ENCODE peak calls at places on chromosome 10, in six cellular contexts. F is suprapubic skin, C is GM23338, G is spleen, P is HCT116, B is endothelial cell of umbilical vein. K is an unnamed sample.

GRCh38 chr10:4022473-4022872 is 237.5 kb upstream of the KLF6 start:
- DNase-seq in G (no peak), B (no peak), P (no peak), F (no peak), C (no peak), K (no peak)

GRCh38 chr10:131264110-131264788 is 47.3 kb downstream of the TCERG1L start:
- DNase-seq in F (no peak), B (no peak), C (no peak), G (peak), P (no peak), K (no peak)

GRCh38 chr10:129690248-129691070 is 223.4 kb downstream of the MGMT start:
- DNase-seq in C (no peak), F (no peak), G (no peak), P (no peak), B (no peak), K (no peak)

GRCh38 chr10:124994573-124995473 is 52.9 kb downstream of the ZRANB1 start:
- DNase-seq in P (no peak), G (peak), B (no peak), F (peak), C (no peak), K (no peak)

GRCh38 chr10:86946215-86947170 is 10.9 kb downstream of the MMRN2 start:
- DNase-seq in B (no peak), P (no peak), C (no peak), F (peak), G (no peak), K (peak)

GRCh38 chr10:9668411-9668810 is 1349.3 kb upstream of the CELF2 start:
- DNase-seq in B (no peak), F (no peak), C (no peak), P (no peak), G (no peak), K (no peak)

GRCh38 chr10:47402681-47403301 is 18.7 kb upstream of the ZNF488 start:
- DNase-seq in P (peak), C (peak), F (peak), G (peak), B (peak), K (peak)

GRCh38 chr10:116815641-116816415 is 33.5 kb upstream of the ENO4 start:
- DNase-seq in P (no peak), C (no peak), G (no peak), F (no peak), B (no peak), K (no peak)

GRCh38 chr10:124671486-124672075 is 72.6 kb downstream of the FAM53B start:
- DNase-seq in C (peak), B (no peak), F (peak), P (peak), G (peak), K (no peak)

GRCh38 chr10:35896011-35896410 is 253.9 kb upstream of the FZD8 start:
- DNase-seq in C (no peak), F (no peak), B (no peak), G (no peak), P (no peak), K (no peak)

GRCh38 chr10:106563384-106563783 is 601.1 kb downstream of the SORCS1 start:
- DNase-seq in P (no peak), G (no peak), C (peak), B (no peak), F (no peak), K (no peak)

GRCh38 chr10:79448732-79449049 is 3.3 kb upstream of the ZCCHC24 start:
- DNase-seq in G (no peak), F (no peak), P (no peak), B (no peak), C (no peak), K (no peak)

GRCh38 chr10:127299956-127300689 is 103.7 kb upstream of the INSYN2A start:
- DNase-seq in B (no peak), F (no peak), G (no peak), C (no peak), P (no peak), K (peak)

GRCh38 chr10:127303105-127303504 is 106.7 kb upstream of the INSYN2A start:
- DNase-seq in G (no peak), B (no peak), C (peak), F (no peak), P (no peak), K (no peak)

GRCh38 chr10:127298396-127298795 is 102.0 kb upstream of the INSYN2A start:
- DNase-seq in F (no peak), G (no peak), P (no peak), C (no peak), B (no peak), K (no peak)

GRCh38 chr10:127302343-127302742 is 106.0 kb upstream of the INSYN2A start:
- DNase-seq in G (no peak), P (no peak), C (no peak), F (no peak), B (no peak), K (no peak)

GRCh38 chr10:127300868-127301321 is 104.5 kb upstream of the INSYN2A start:
- DNase-seq in B (no peak), P (no peak), C (no peak), G (no peak), F (no peak), K (peak)
- TF ChIP-seq POLR2AphosphoS5 in B (no peak), P (no peak), C (no peak), G (no peak), F (no peak), K (no peak)

GRCh38 chr10:46094197-46094500 is 48.1 kb upstream of the MSMB start:
- DNase-seq in P (no peak), G (no peak), C (no peak), F (no peak), B (no peak), K (no peak)

GRCh38 chr10:46090258-46090812 is 44.3 kb upstream of the MSMB start:
- DNase-seq in B (no peak), F (no peak), G (no peak), P (no peak), C (no peak), K (no peak)

GRCh38 chr10:46091080-46091833 is 45.2 kb upstream of the MSMB start:
- DNase-seq in B (no peak), G (peak), P (no peak), F (no peak), C (no peak), K (no peak)

GRCh38 chr10:46091834-46092522 is 45.9 kb upstream of the MSMB start:
- DNase-seq in C (no peak), G (peak), P (no peak), B (no peak), F (no peak), K (no peak)

GRCh38 chr10:46092523-46093195 is 46.6 kb upstream of the MSMB start:
- DNase-seq in G (no peak), P (no peak), B (no peak), F (no peak), C (no peak), K (no peak)
- TF ChIP-seq POLR2AphosphoS5 in G (no peak), P (no peak), B (no peak), F (no peak), C (no peak), K (no peak)

GRCh38 chr10:70269741-70270140 is 14.1 kb downstream of the NPFFR1 start:
- DNase-seq in G (no peak), C (no peak), B (no peak), P (no peak), F (no peak), K (no peak)

GRCh38 chr10:70271996-70272924 is 11.5 kb downstream of the NPFFR1 start:
- DNase-seq in F (peak), P (no peak), B (no peak), C (no peak), G (no peak), K (no peak)

GRCh38 chr10:70270952-70271351 is 12.9 kb downstream of the NPFFR1 start:
- DNase-seq in C (no peak), B (no peak), F (peak), G (no peak), P (no peak), K (no peak)

GRCh38 chr10:70274643-70275042 is 9.2 kb downstream of the NPFFR1 start:
- DNase-seq in G (no peak), F (peak), P (no peak), C (no peak), B (no peak), K (no peak)

DNA sequence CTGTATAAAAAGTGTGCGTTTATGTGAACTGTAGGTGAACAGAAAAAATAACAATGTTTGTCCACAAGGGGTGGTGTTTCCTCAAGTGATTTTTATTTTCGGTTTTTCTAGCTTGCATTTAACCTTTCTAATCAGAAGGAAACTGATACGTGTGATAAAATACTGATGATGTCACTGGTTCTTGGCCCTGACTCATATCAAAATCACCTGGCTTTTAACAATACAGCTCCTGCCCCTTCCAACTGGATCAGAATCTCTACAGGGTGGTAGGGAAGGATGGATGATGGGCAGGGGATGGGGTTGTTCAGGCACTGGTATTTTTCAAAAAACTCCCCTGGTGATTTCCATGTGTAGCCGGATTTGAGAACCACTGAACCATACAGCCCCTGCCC is 10.9 kb downstream of the NPFFR1 start:
- DNase-seq in B (peak), G (no peak), P (no peak), C (no peak), F (peak), K (no peak)
- TF ChIP-seq POLR2AphosphoS5 in B (no peak), G (no peak), P (no peak), C (no peak), F (no peak), K (no peak)

GRCh38 chr10:5945561-5946418 is 31.6 kb downstream of the IL15RA start:
- DNase-seq in G (peak), F (peak), B (peak), C (peak), P (no peak), K (peak)
- TF ChIP-seq POLR2AphosphoS5 in G (peak), F (no peak), B (peak), C (no peak), P (no peak), K (no peak)

GRCh38 chr10:18196806-18197550 is 56.8 kb downstream of the CACNB2 start:
- DNase-seq in B (no peak), C (no peak), G (no peak), P (no peak), F (no peak), K (no peak)
- TF ChIP-seq POLR2AphosphoS5 in B (no peak), C (no peak), G (no peak), P (no peak), F (no peak), K (peak)

GRCh38 chr10:98467506-98468318 is 21.0 kb upstream of the HPS1 start:
- DNase-seq in F (peak), B (peak), C (peak), G (peak), P (peak), K (peak)
- TF ChIP-seq POLR2AphosphoS5 in F (no peak), B (no peak), C (no peak), G (no peak), P (no peak), K (no peak)

DNA sequence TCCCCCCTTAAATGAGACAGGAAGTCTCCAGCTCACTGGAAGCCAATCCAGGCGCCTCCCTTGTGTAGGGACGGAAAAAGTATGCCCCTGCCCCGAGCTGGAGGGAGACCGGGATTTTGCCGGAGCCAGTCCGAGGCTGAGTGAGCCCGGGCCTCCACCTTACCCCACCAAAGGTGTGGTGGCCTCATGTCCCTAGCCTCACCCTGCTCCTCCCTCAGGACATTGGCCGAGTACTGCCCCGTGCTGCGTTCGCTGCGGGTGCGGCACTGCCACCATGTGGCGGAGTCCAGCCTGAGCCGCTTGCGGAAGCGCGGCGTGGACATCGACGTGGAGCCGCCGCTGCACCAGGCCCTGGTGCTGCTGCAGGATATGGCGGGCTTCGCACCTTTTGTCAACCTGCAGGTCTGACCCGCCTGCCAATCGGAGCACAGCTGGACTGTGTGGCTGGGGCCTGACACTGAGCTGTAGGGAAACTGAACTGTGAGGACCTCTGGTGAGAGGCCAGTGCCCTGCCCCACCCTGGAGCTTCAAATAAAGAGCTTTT is 2.0 kb downstream of the FBXL15 start:
- DNase-seq in F (peak), C (peak), B (peak), P (peak), G (peak), K (peak)
- TF ChIP-seq POLR2AphosphoS5 in F (no peak), C (peak), B (peak), P (peak), G (peak), K (peak)

GRCh38 chr10:91163269-91163708 is 57.2 kb upstream of the PCGF5 start:
- DNase-seq in F (peak), P (peak), G (peak), C (peak), B (peak), K (peak)

GRCh38 chr10:91162050-91162494 is 58.4 kb upstream of the PCGF5 start:
- DNase-seq in F (no peak), G (no peak), B (no peak), P (no peak), C (no peak), K (no peak)

GRCh38 chr10:91163709-91164474 is 56.6 kb upstream of the PCGF5 start:
- DNase-seq in B (peak), G (peak), C (peak), P (peak), F (peak), K (peak)

GRCh38 chr10:91164520-91165065 is 55.9 kb upstream of the PCGF5 start:
- DNase-seq in C (no peak), P (no peak), B (no peak), F (no peak), G (no peak), K (no peak)

GRCh38 chr10:91162495-91163268 is 57.8 kb upstream of the PCGF5 start:
- DNase-seq in P (no peak), C (peak), F (peak), B (peak), G (peak), K (peak)
- TF ChIP-seq POLR2AphosphoS5 in P (no peak), C (no peak), F (no peak), B (peak), G (peak), K (no peak)

GRCh38 chr10:95431900-95432342 is 129.2 kb downstream of the SORBS1 start:
- DNase-seq in B (no peak), C (no peak), G (no peak), P (no peak), F (no peak), K (no peak)
- TF ChIP-seq POLR2AphosphoS5 in B (no peak), C (no peak), G (no peak), P (no peak), F (no peak), K (no peak)

GRCh38 chr10:93468532-93469213 is 13.5 kb downstream of the MYOF start:
- DNase-seq in B (peak), G (no peak), P (peak), C (no peak), F (no peak), K (no peak)
- TF ChIP-seq POLR2AphosphoS5 in B (peak), G (no peak), P (peak), C (no peak), F (no peak), K (no peak)

K was measured in transverse colon.